ENCODE peak calls at places on chromosomes 4 and X, in six cellular contexts. B is A549, Z is suprapubic skin, F is uterus, K is transverse colon, Y is Peyer's patch. R is an unnamed sample.

GRCh38 chr4:17335371-17335770 is 176.5 kb downstream of the QDPR start:
- DNase-seq in B (no peak), Z (no peak), F (no peak), K (no peak), Y (no peak), R (no peak)

GRCh38 chr4:154485127-154485773 is 6.3 kb downstream of the DCHS2 start:
- DNase-seq in B (no peak), Z (no peak), F (no peak), K (no peak), Y (no peak), R (no peak)

GRCh38 chr4:41939016-41939623 is 3.9 kb downstream of the TMEM33 start:
- DNase-seq in B (no peak), Z (no peak), F (no peak), K (no peak), Y (no peak), R (no peak)

GRCh38 chr4:78325244-78326187 is 226.1 kb upstream of the ANXA3 start:
- DNase-seq in B (no peak), Z (no peak), F (no peak), K (peak), Y (no peak), R (no peak)

GRCh38 chr4:174648859-174649258 is 126.6 kb upstream of the HPGD start:
- DNase-seq in B (no peak), Z (no peak), F (no peak), K (no peak), Y (no peak), R (no peak)

GRCh38 chr4:126888968-126889367 is 743.8 kb upstream of the INTU start:
- DNase-seq in B (no peak), Z (no peak), F (no peak), K (no peak), Y (no peak), R (no peak)

GRCh38 chr4:169270156-169270809 is 473 bp downstream of the SH3RF1 start:
- DNase-seq in B (peak), Z (peak), F (peak), K (peak), Y (peak), R (peak)

GRCh38 chrX:103565197-103565596 is 20.1 kb upstream of the TCEAL4 start:
- DNase-seq in B (no peak), Z (no peak), F (no peak), K (no peak), Y (no peak), R (no peak)

GRCh38 chrX:15602761-15603160 is 2.0 kb upstream of the ACE2 start:
- DNase-seq in B (no peak), Z (no peak), F (no peak), K (no peak), Y (no peak), R (no peak)

GRCh38 chr4:188430384-188430783 is 291.1 kb downstream of the TRIML1 start:
- DNase-seq in B (no peak), Z (no peak), F (no peak), K (no peak), Y (no peak), R (no peak)

GRCh38 chr4:119585771-119586170 is 42.8 kb downstream of the PDE5A start:
- DNase-seq in B (no peak), Z (no peak), F (no peak), K (no peak), Y (no peak), R (no peak)

GRCh38 chr4:136650541-136651277 is 881.6 kb downstream of the PCDH18 start:
- DNase-seq in B (peak), Z (no peak), F (no peak), K (no peak), Y (no peak), R (no peak)

GRCh38 chr4:165686756-165687155 is 186.3 kb upstream of the TLL1 start:
- DNase-seq in B (no peak), Z (no peak), F (no peak), K (no peak), Y (no peak), R (no peak)

GRCh38 chr4:98092833-98093439 is 50.3 kb downstream of the STPG2 start:
- DNase-seq in B (peak), Z (no peak), F (no peak), K (no peak), Y (no peak), R (no peak)

GRCh38 chrX:110734894-110735541 is 60.6 kb downstream of the CHRDL1 start:
- DNase-seq in B (no peak), Z (no peak), F (no peak), K (no peak), Y (no peak), R (no peak)

GRCh38 chr4:81722229-81722900 is 250.7 kb upstream of the RASGEF1B start:
- DNase-seq in B (no peak), Z (no peak), F (no peak), K (peak), Y (peak), R (no peak)

GRCh38 chr4:168480991-168481588 is 798 bp upstream of the DDX60L start:
- DNase-seq in B (peak), Z (no peak), F (peak), K (peak), Y (no peak), R (peak)

GRCh38 chr4:103095080-103095479 is 4.6 kb downstream of the BDH2 start:
- DNase-seq in B (no peak), Z (no peak), F (no peak), K (no peak), Y (no peak), R (no peak)

GRCh38 chr4:40506492-40506891 is 123.2 kb downstream of the RBM47 start:
- DNase-seq in B (no peak), Z (no peak), F (no peak), K (no peak), Y (no peak), R (no peak)

GRCh38 chrX:56281789-56282188 is 49.6 kb downstream of the KLF8 start:
- DNase-seq in B (peak), Z (no peak), F (no peak), K (no peak), Y (no peak), R (no peak)

GRCh38 chr4:78068481-78068880 is 11.4 kb downstream of the FRAS1 start:
- DNase-seq in B (no peak), Z (no peak), F (no peak), K (no peak), Y (no peak), R (no peak)

GRCh38 chr4:56655209-56655626 is 25.9 kb downstream of the HOPX start:
- DNase-seq in B (no peak), Z (no peak), F (peak), K (peak), Y (peak), R (peak)

GRCh38 chr4:106255195-106255594 is 60.8 kb downstream of the TBCK start:
- DNase-seq in B (no peak), Z (peak), F (no peak), K (no peak), Y (no peak), R (no peak)

GRCh38 chr4:18366762-18367358 is 345.3 kb upstream of the LCORL start:
- DNase-seq in B (peak), Z (no peak), F (no peak), K (no peak), Y (no peak), R (no peak)

GRCh38 chrX:23503835-23504539 is 163.3 kb upstream of the PRDX4 start:
- DNase-seq in B (peak), Z (no peak), F (no peak), K (peak), Y (peak), R (peak)

GRCh38 chr4:26993541-26993940 is 132.9 kb downstream of the STIM2 start:
- DNase-seq in B (no peak), Z (no peak), F (no peak), K (no peak), Y (no peak), R (no peak)

GRCh38 chr4:77196866-77197265 is 39.9 kb downstream of the CCNG2 start:
- DNase-seq in B (no peak), Z (no peak), F (no peak), K (no peak), Y (no peak), R (no peak)

DNA sequence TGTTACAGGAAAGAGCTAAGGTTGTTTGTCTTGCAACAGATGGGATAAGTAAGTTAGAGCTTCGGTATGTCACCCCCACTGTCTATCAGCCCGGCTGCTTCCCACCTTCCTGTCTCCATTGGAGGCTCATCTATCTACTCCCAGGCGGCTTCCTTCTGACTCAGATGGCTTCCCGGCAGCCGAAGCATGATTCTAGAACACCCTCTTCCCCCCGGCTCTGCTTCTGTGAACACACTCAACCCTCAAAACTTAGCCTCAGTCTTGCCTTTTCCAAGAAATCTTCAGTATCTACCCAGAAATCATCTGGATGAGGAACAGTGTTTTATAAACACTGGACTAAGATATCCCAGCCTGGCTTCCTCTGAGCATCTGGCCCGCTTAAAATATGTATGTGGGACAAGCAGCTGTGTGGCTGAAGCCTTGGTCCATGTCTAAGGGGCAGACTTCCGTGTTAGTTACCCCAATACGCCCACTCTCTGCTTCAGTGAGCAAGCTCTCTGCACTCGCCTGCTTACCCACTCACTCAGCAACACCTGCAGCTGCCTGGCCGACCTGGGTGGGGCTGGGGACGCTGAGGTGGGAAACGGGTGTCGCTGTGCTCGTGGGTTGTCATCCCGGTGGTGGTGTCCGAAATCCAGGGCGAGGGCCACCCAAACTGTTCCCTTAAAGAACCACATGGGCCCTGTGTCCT is 12.0 kb upstream of the SLC2A9 start:
- DNase-seq in B (no peak), Z (peak), F (no peak), K (no peak), Y (peak), R (peak)
- H3K27ac ChIP-seq in B (peak), Z (peak), F (no peak), K (peak), Y (peak), R (peak)

GRCh38 chr4:185142563-185142910 is 529 bp upstream of the SLC25A4 start:
- DNase-seq in B (no peak), Z (no peak), F (no peak), K (no peak), Y (no peak), R (no peak)

GRCh38 chr4:185144601-185145240 is 1.7 kb downstream of the SLC25A4 start:
- DNase-seq in B (no peak), Z (no peak), F (no peak), K (no peak), Y (no peak), R (no peak)

GRCh38 chr4:185142911-185143595 is at the start of gene SLC25A4:
- DNase-seq in B (peak), Z (peak), F (peak), K (peak), Y (peak), R (peak)

GRCh38 chr4:185143596-185143969 is 517 bp downstream of the SLC25A4 start:
- DNase-seq in B (peak), Z (no peak), F (peak), K (peak), Y (no peak), R (peak)

GRCh38 chr4:185145572-185145971 is 2.5 kb downstream of the SLC25A4 start:
- DNase-seq in B (no peak), Z (no peak), F (no peak), K (no peak), Y (no peak), R (peak)
- TF ChIP-seq POLR2A in B (no peak), Z (no peak), F (no peak), K (no peak), Y (no peak), R (no peak)

GRCh38 chr4:7859350-7859749 is 80.3 kb downstream of the AFAP1 start:
- DNase-seq in B (no peak), Z (no peak), F (no peak), K (no peak), Y (no peak), R (no peak)

GRCh38 chr4:7858498-7858897 is 81.2 kb downstream of the AFAP1 start:
- DNase-seq in B (no peak), Z (no peak), F (no peak), K (no peak), Y (no peak), R (no peak)

GRCh38 chr4:7855731-7856130 is 83.9 kb downstream of the AFAP1 start:
- DNase-seq in B (no peak), Z (no peak), F (no peak), K (no peak), Y (no peak), R (no peak)

GRCh38 chr4:7857238-7857701 is 82.4 kb downstream of the AFAP1 start:
- DNase-seq in B (no peak), Z (no peak), F (peak), K (no peak), Y (no peak), R (no peak)

DNA sequence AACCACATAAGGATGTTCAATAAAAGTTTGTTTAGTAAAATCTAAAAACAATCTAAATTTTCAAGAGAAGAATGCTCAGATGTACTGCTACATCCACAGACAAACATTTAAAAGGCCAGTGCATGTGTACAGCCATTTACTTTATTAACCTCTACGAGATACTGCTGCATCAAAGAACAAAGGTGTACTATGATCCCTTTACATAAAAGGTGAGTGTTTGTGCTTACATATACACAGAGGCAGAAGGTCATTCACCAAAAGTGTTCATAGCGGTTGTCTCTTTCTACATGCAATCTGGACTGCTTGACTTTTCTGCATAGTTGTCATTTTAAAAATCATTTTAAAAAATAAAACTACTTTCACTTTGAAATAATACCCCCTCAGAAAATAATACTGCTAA is 81.7 kb downstream of the AFAP1 start:
- DNase-seq in B (no peak), Z (no peak), F (no peak), K (no peak), Y (no peak), R (no peak)
- H3K27ac ChIP-seq in B (peak), Z (no peak), F (no peak), K (peak), Y (no peak), R (no peak)

GRCh38 chr4:2963185-2964076 is at the start of the genes GRK4 and NOP14:
- DNase-seq in B (peak), Z (peak), F (peak), K (peak), Y (peak), R (peak)
- TF ChIP-seq POLR2A in B (peak), Z (peak), F (peak), K (peak), Y (peak), R (peak)

GRCh38 chrX:17736478-17736855 is 826 bp upstream of the SCML1 start:
- DNase-seq in B (no peak), Z (no peak), F (no peak), K (no peak), Y (no peak), R (no peak)
- H3K27ac ChIP-seq in B (peak), Z (peak), F (peak), K (peak), Y (peak), R (peak)